ENCODE peak calls at places on chromosomes 7 and 10, in nine cellular contexts. One of them, this sample, is unnamed.

GRCh38 chr7:107394831-107395230 is 75.0 kb upstream of the GPR22 start:
- DNase-seq in choroid plexus epithelial cell: peak; percentile 58
- DNase-seq in foreskin fibroblast: peak; percentile 14
- DNase-seq in lung: no peak
- DNase-seq in fibroblast of lung: peak; percentile 30
- DNase-seq in AG10803: peak; percentile 64
- DNase-seq in retinal pigment epithelial cell: no peak
- DNase-seq in BE2C: no peak
- DNase-seq in ascending aorta: no peak
- DNase-seq in this sample: no peak

GRCh38 chr10:35855155-35855947 is 213.3 kb upstream of the FZD8 start:
- DNase-seq in lung: no peak
- DNase-seq in retinal pigment epithelial cell: no peak
- DNase-seq in fibroblast of lung: no peak
- DNase-seq in choroid plexus epithelial cell: no peak
- DNase-seq in BE2C: no peak
- DNase-seq in ascending aorta: no peak
- DNase-seq in AG10803: peak; percentile 27
- DNase-seq in foreskin fibroblast: no peak
- DNase-seq in this sample: no peak

GRCh38 chr10:97456034-97456685 is 10.2 kb downstream of the ZDHHC16 start:
- DNase-seq in fibroblast of lung: no peak
- DNase-seq in ascending aorta: no peak
- DNase-seq in AG10803: peak; percentile 33
- DNase-seq in foreskin fibroblast: no peak
- DNase-seq in BE2C: no peak
- DNase-seq in lung: no peak
- DNase-seq in retinal pigment epithelial cell: no peak
- DNase-seq in choroid plexus epithelial cell: no peak
- DNase-seq in this sample: no peak

GRCh38 chr10:84340187-84340586 is 11.8 kb downstream of the CCSER2 start:
- DNase-seq in AG10803: no peak
- DNase-seq in retinal pigment epithelial cell: no peak
- DNase-seq in fibroblast of lung: no peak
- DNase-seq in ascending aorta: no peak
- DNase-seq in lung: no peak
- DNase-seq in foreskin fibroblast: no peak
- DNase-seq in choroid plexus epithelial cell: no peak
- DNase-seq in BE2C: no peak
- DNase-seq in this sample: no peak

GRCh38 chr10:133616371-133617130 is 10.0 kb downstream of the FRG2B start:
- DNase-seq in foreskin fibroblast: no peak
- DNase-seq in fibroblast of lung: no peak
- DNase-seq in retinal pigment epithelial cell: no peak
- DNase-seq in ascending aorta: no peak
- DNase-seq in BE2C: no peak
- DNase-seq in choroid plexus epithelial cell: peak; percentile 1
- DNase-seq in AG10803: no peak
- DNase-seq in lung: no peak
- DNase-seq in this sample: no peak

GRCh38 chr7:38330861-38331709 is 57.6 kb upstream of the TARP start:
- DNase-seq in foreskin fibroblast: no peak
- DNase-seq in retinal pigment epithelial cell: no peak
- DNase-seq in AG10803: no peak
- DNase-seq in lung: no peak
- DNase-seq in BE2C: no peak
- DNase-seq in choroid plexus epithelial cell: no peak
- DNase-seq in fibroblast of lung: no peak
- DNase-seq in ascending aorta: no peak
- DNase-seq in this sample: no peak

GRCh38 chr7:42856605-42856987 is 55.3 kb downstream of the C7orf25 start:
- DNase-seq in ascending aorta: no peak
- DNase-seq in foreskin fibroblast: no peak
- DNase-seq in choroid plexus epithelial cell: no peak
- DNase-seq in retinal pigment epithelial cell: no peak
- DNase-seq in fibroblast of lung: no peak
- DNase-seq in AG10803: no peak
- DNase-seq in lung: no peak
- DNase-seq in BE2C: no peak
- DNase-seq in this sample: no peak

GRCh38 chr7:85529831-85530230 is 343.0 kb upstream of the SEMA3D start:
- DNase-seq in ascending aorta: no peak
- DNase-seq in retinal pigment epithelial cell: no peak
- DNase-seq in lung: no peak
- DNase-seq in choroid plexus epithelial cell: peak; percentile 67
- DNase-seq in fibroblast of lung: peak; percentile 53
- DNase-seq in foreskin fibroblast: peak; percentile 45
- DNase-seq in AG10803: peak; percentile 93
- DNase-seq in BE2C: no peak
- DNase-seq in this sample: peak; percentile 17

GRCh38 chr7:6422926-6423632 is 24.7 kb downstream of the DAGLB start:
- DNase-seq in BE2C: no peak
- DNase-seq in foreskin fibroblast: no peak
- DNase-seq in fibroblast of lung: no peak
- DNase-seq in retinal pigment epithelial cell: no peak
- DNase-seq in ascending aorta: no peak
- DNase-seq in AG10803: no peak
- DNase-seq in lung: no peak
- DNase-seq in choroid plexus epithelial cell: no peak
- DNase-seq in this sample: no peak

DNA sequence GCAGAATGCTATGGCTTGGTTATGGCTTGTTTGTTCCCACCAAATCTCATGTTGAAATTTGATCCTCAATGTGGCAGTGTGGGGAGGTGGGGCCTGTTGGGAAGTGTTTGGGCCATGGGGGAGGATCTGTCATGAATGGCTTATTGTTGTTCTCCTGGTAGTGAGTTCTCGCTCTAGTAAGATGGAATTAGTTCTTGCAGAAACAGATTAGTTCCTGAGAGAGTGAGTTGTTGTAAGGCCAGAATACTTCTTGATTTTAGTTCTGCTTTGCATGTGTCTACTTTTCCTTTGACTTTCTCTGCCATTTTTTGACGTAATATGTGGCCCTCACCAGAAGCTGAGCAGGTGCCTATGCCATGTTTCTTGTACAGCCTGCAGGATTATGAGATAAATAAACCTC is 188.2 kb downstream of the KIF20B start:
- DNase-seq in ascending aorta: no peak
- DNase-seq in AG10803: no peak
- DNase-seq in choroid plexus epithelial cell: no peak
- DNase-seq in retinal pigment epithelial cell: peak; percentile 24
- DNase-seq in foreskin fibroblast: no peak
- DNase-seq in lung: no peak
- DNase-seq in BE2C: no peak
- DNase-seq in fibroblast of lung: no peak
- DNase-seq in this sample: no peak
- H3K4me3 ChIP-seq in ascending aorta: no peak overlapping the region
- H3K4me3 ChIP-seq in AG10803: no peak overlapping the region
- H3K4me3 ChIP-seq in choroid plexus epithelial cell: no peak overlapping the region
- H3K4me3 ChIP-seq in retinal pigment epithelial cell: no peak overlapping the region
- H3K4me3 ChIP-seq in foreskin fibroblast: no peak overlapping the region
- H3K4me3 ChIP-seq in lung: no peak overlapping the region
- H3K4me3 ChIP-seq in BE2C: no peak overlapping the region
- H3K4me3 ChIP-seq in fibroblast of lung: no peak overlapping the region
- H3K4me3 ChIP-seq in this sample: no peak overlapping the region

DNA sequence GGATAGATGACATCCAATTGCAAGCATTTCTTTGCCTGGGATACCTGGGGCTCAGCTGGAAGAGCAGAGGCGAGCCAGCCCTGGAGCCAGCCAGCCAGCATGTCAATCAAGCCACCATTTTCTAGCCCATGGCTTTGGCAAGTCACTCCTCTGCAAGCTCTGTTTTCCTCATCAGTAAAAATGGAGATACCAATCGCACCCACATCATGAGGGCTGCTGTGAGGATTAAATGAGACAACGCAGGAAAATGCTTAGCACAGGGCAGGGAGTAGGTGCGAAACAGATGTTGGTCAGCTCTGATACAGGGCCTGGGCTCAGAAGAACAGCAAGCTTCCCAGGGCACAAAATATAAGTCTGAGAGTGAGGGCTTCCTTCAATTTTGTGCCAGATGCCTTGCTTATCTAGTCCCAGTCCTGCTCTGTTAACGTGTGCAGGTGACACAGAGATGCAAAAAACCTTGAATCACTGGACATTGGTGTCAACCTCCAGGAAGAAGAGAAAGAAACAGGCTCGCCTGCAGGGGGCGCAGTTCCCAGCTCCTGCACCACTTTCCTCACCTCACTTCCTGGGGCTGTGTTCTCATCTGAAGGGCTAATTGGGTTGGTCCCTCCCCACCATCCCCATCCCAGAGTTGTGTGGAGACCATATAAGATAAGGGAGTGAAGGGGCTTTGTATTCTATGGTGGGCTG is 72.8 kb upstream of the CACUL1 start:
- DNase-seq in BE2C: no peak
- DNase-seq in foreskin fibroblast: no peak
- DNase-seq in retinal pigment epithelial cell: no peak
- DNase-seq in fibroblast of lung: no peak
- DNase-seq in choroid plexus epithelial cell: no peak
- DNase-seq in ascending aorta: no peak
- DNase-seq in AG10803: no peak
- DNase-seq in lung: no peak
- DNase-seq in this sample: no peak
- TF ChIP-seq CTCF in BE2C: peak; percentile 52
- TF ChIP-seq CTCF in foreskin fibroblast: no peak
- TF ChIP-seq CTCF in retinal pigment epithelial cell: peak; percentile 41
- TF ChIP-seq CTCF in fibroblast of lung: peak; percentile 5
- TF ChIP-seq CTCF in choroid plexus epithelial cell: peak; percentile 41
- TF ChIP-seq CTCF in ascending aorta: no peak
- TF ChIP-seq CTCF in AG10803: peak; percentile 15
- TF ChIP-seq CTCF in lung: no peak
- TF ChIP-seq CTCF in this sample: peak; percentile 49

DNA sequence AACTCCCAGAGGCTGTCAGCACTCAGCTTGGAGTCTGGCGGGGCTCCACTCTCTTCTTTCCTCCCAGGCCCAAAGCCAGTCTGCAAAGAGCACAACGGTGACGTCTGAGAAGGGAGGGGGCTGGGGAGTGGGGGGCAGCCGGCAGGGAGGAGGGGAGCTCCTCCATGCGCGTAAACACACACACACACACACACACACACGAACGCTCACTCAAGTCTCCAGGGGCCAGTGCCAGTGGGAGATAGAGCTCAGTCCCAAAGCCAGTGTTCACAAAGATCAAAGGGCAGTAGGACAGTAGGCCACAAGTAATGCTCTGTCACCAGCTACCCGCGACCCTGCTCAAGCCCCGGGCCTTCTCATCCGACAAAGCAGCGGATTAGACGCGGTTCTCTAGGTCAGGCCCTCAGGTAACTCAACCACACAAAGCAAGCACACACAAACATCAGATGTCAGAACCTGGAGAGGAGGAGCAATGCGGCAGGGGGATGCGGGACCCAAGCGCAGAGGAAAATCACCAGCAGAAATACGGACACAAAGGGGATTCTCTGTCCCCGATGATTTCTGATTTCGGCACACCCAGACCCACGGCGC is 19.9 kb downstream of the TCAF1 start:
- DNase-seq in AG10803: peak; percentile 51
- DNase-seq in BE2C: peak; percentile 74
- DNase-seq in fibroblast of lung: peak; percentile 90
- DNase-seq in choroid plexus epithelial cell: peak; percentile 94
- DNase-seq in retinal pigment epithelial cell: no peak
- DNase-seq in ascending aorta: no peak
- DNase-seq in foreskin fibroblast: peak; percentile 15
- DNase-seq in lung: no peak
- DNase-seq in this sample: no peak
- H3K4me3 ChIP-seq in AG10803: peak overlapping the region; percentile 79
- H3K4me3 ChIP-seq in BE2C: peak overlapping the region; percentile 86
- H3K4me3 ChIP-seq in fibroblast of lung: peak overlapping the region; percentile 93
- H3K4me3 ChIP-seq in choroid plexus epithelial cell: peak overlapping the region; percentile 85
- H3K4me3 ChIP-seq in retinal pigment epithelial cell: peak overlapping the region; percentile 77
- H3K4me3 ChIP-seq in ascending aorta: peak overlapping the region; percentile 88
- H3K4me3 ChIP-seq in foreskin fibroblast: peak overlapping the region; percentile 71
- H3K4me3 ChIP-seq in lung: peak overlapping the region; percentile 32
- H3K4me3 ChIP-seq in this sample: peak overlapping the region; percentile 47

DNA sequence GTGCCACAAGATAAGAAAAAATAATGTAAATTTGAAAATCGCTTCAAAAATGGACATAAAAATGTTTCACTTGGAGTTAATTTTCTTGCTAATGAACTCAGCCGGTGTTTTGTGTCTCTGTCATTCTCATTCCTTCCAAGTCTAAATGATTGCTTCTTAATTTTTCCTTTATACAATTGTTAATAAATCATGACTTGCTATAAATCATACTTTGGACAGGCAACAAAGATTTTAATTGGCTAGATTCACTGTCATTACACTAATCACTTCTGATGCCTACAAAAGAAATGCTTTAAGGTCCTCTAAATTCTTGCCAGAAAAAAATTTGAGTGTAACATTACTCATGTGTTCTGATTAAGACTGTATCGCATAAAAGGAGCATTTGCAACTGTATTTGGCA is 239.6 kb upstream of the DKK1 start:
- DNase-seq in lung: no peak
- DNase-seq in AG10803: no peak
- DNase-seq in ascending aorta: no peak
- DNase-seq in BE2C: no peak
- DNase-seq in fibroblast of lung: no peak
- DNase-seq in foreskin fibroblast: no peak
- DNase-seq in choroid plexus epithelial cell: no peak
- DNase-seq in retinal pigment epithelial cell: peak; percentile 37
- DNase-seq in this sample: no peak
- TF ChIP-seq CTCF in lung: no peak
- TF ChIP-seq CTCF in AG10803: no peak
- TF ChIP-seq CTCF in ascending aorta: no peak
- TF ChIP-seq CTCF in BE2C: no peak
- TF ChIP-seq CTCF in fibroblast of lung: no peak
- TF ChIP-seq CTCF in foreskin fibroblast: no peak
- TF ChIP-seq CTCF in choroid plexus epithelial cell: no peak
- TF ChIP-seq CTCF in retinal pigment epithelial cell: no peak
- TF ChIP-seq CTCF in this sample: no peak

GRCh38 chr7:71439316-71439715 is 307.4 kb downstream of the GALNT17 start:
- DNase-seq in choroid plexus epithelial cell: no peak
- DNase-seq in AG10803: no peak
- DNase-seq in retinal pigment epithelial cell: no peak
- DNase-seq in BE2C: no peak
- DNase-seq in foreskin fibroblast: no peak
- DNase-seq in lung: no peak
- DNase-seq in fibroblast of lung: no peak
- DNase-seq in ascending aorta: no peak
- DNase-seq in this sample: no peak
- H3K4me3 ChIP-seq in choroid plexus epithelial cell: no peak overlapping the region
- H3K4me3 ChIP-seq in AG10803: no peak overlapping the region
- H3K4me3 ChIP-seq in retinal pigment epithelial cell: no peak overlapping the region
- H3K4me3 ChIP-seq in BE2C: no peak overlapping the region
- H3K4me3 ChIP-seq in foreskin fibroblast: no peak overlapping the region
- H3K4me3 ChIP-seq in lung: no peak overlapping the region
- H3K4me3 ChIP-seq in fibroblast of lung: no peak overlapping the region
- H3K4me3 ChIP-seq in ascending aorta: no peak overlapping the region
- H3K4me3 ChIP-seq in this sample: no peak overlapping the region

This sample was measured in HFF-Myc.